ENCODE peak calls at places on chromosomes 4 and X, in seven cellular contexts. T, N, X, Y, W, R and C are unnamed samples.

GRCh38 chrX:20059467-20060128 is 57.1 kb downstream of the MAP7D2 start:
- DNase-seq in T (no peak), N (no peak), X (no peak), Y (no peak), W (no peak), R (no peak), C (no peak)

GRCh38 chr4:14309429-14309828 is 681.9 kb upstream of the BOD1L1 start:
- DNase-seq in T (no peak), N (no peak), X (no peak), Y (no peak), W (no peak), R (no peak), C (no peak)

GRCh38 chrX:107678957-107679740 is 50.8 kb downstream of the PRPS1 start:
- DNase-seq in T (peak), N (peak), X (no peak), Y (peak), W (peak), R (peak), C (peak)

GRCh38 chr4:27412617-27413016 is 552.0 kb downstream of the STIM2 start:
- DNase-seq in T (no peak), N (no peak), X (no peak), Y (no peak), W (no peak), R (no peak), C (no peak)

GRCh38 chrX:27915617-27916016 is 65.6 kb downstream of the DCAF8L1 start:
- DNase-seq in T (no peak), N (no peak), X (no peak), Y (no peak), W (peak), R (peak), C (no peak)

GRCh38 chr4:1491630-1492457 is 85.6 kb upstream of the NKX1-1 start:
- DNase-seq in T (no peak), N (no peak), X (no peak), Y (no peak), W (no peak), R (no peak), C (no peak)

GRCh38 chr4:82905205-82905604 is 4.7 kb downstream of the THAP9 start:
- DNase-seq in T (no peak), N (peak), X (no peak), Y (no peak), W (peak), R (peak), C (no peak)

GRCh38 chrX:144809025-144809424 is 438.3 kb upstream of the SPANXN1 start:
- DNase-seq in T (no peak), N (no peak), X (no peak), Y (no peak), W (no peak), R (no peak), C (no peak)

GRCh38 chrX:584572-584971 is 46.0 kb upstream of the SHOX start:
- DNase-seq in T (no peak), N (no peak), X (no peak), Y (no peak), W (no peak), R (no peak), C (no peak)

GRCh38 chrX:40056420-40056819 is 41.3 kb downstream of the BCOR start:
- DNase-seq in T (no peak), N (no peak), X (no peak), Y (no peak), W (no peak), R (no peak), C (peak)

GRCh38 chr4:186204103-186204559 is 12.8 kb downstream of the CYP4V2 start:
- DNase-seq in T (no peak), N (no peak), X (no peak), Y (no peak), W (peak), R (peak), C (no peak)

GRCh38 chr4:165628572-165628971 is 244.5 kb upstream of the TLL1 start:
- DNase-seq in T (no peak), N (no peak), X (no peak), Y (no peak), W (no peak), R (no peak), C (no peak)

GRCh38 chrX:68646421-68646820 is 1.0 kb upstream of the STARD8 start:
- DNase-seq in T (peak), N (no peak), X (no peak), Y (no peak), W (no peak), R (no peak), C (no peak)

GRCh38 chr4:15653864-15654391 is 1.2 kb downstream of the FBXL5 start:
- DNase-seq in T (no peak), N (peak), X (peak), Y (no peak), W (no peak), R (peak), C (peak)

GRCh38 chr4:15068298-15068697 is 66.0 kb downstream of the CPEB2 start:
- DNase-seq in T (no peak), N (no peak), X (no peak), Y (no peak), W (no peak), R (no peak), C (no peak)

GRCh38 chrX:48474127-48474526 is 1.9 kb upstream of the FTSJ1 start:
- DNase-seq in T (no peak), N (no peak), X (peak), Y (no peak), W (no peak), R (no peak), C (no peak)
- TF ChIP-seq CTCF in T (no peak), N (peak), X (peak), Y (no peak), W (peak), R (peak), C (no peak)

GRCh38 chr4:113355550-113356371 is 306.3 kb downstream of the ANK2 start:
- DNase-seq in T (peak), N (peak), X (no peak), Y (no peak), W (peak), R (peak), C (peak)
- TF ChIP-seq CTCF in T (peak), N (peak), X (no peak), Y (no peak), W (peak), R (no peak), C (no peak)

GRCh38 chrX:53481816-53482485 is 47.8 kb upstream of the HSD17B10 start:
- DNase-seq in T (no peak), N (peak), X (peak), Y (peak), W (peak), R (peak), C (peak)
- TF ChIP-seq CTCF in T (peak), N (peak), X (peak), Y (peak), W (peak), R (peak), C (peak)

GRCh38 chrX:23570674-23571343 is 96.5 kb upstream of the PRDX4 start:
- DNase-seq in T (no peak), N (no peak), X (no peak), Y (no peak), W (no peak), R (no peak), C (no peak)
- TF ChIP-seq CTCF in T (no peak), N (no peak), X (no peak), Y (no peak), W (no peak), R (no peak), C (no peak)

DNA sequence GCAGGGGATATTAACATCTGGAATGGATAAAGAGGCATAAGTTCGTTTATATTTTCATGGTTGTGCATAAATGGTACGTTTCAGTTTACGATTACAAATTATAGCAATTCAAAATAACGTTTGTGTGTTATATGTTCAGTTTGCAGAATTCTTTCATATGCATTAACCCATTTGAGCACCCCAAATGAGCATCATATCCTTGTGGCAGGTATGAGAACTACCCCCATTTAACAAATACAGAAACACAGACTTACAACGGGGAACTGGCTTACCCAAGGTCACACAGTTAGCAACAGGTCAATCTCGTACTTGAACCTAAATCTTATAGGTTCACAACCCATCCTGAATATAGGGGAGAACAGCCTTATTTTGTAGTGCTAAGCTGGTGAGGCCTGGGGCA is 33.1 kb downstream of the EDNRA start:
- DNase-seq in T (no peak), N (no peak), X (no peak), Y (no peak), W (no peak), R (no peak), C (no peak)
- TF ChIP-seq CTCF in T (no peak), N (peak), X (peak), Y (no peak), W (no peak), R (peak), C (no peak)

GRCh38 chrX:11336201-11336600 is 43.0 kb downstream of the AMELX start:
- DNase-seq in T (no peak), N (no peak), X (no peak), Y (no peak), W (no peak), R (no peak), C (no peak)

GRCh38 chrX:11334165-11334564 is 41.0 kb downstream of the AMELX start:
- DNase-seq in T (no peak), N (no peak), X (no peak), Y (no peak), W (no peak), R (peak), C (no peak)

GRCh38 chrX:11328134-11328533 is 34.9 kb downstream of the AMELX start:
- DNase-seq in T (no peak), N (no peak), X (no peak), Y (no peak), W (no peak), R (no peak), C (no peak)

GRCh38 chrX:11329016-11329415 is 35.8 kb downstream of the AMELX start:
- DNase-seq in T (no peak), N (no peak), X (no peak), Y (no peak), W (no peak), R (peak), C (no peak)

DNA sequence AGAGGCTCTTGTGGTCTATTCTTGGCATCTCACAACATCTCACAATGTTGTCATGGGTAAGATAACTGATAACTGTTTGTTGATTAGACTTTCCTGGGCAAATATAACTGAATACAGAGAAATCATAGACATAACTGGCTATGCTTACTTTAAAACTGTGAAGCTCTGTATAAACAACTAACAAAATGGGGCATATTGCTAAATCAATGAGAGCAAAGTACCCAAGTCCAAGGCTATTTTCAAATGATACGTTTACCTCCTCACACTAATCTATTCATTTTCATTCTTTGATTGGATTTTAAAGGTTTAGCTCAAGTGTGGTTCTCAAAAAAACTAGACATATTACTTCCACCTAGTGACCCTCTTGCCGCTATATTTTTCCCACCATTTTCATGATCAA is 38.6 kb downstream of the AMELX start:
- DNase-seq in T (no peak), N (no peak), X (no peak), Y (no peak), W (no peak), R (no peak), C (no peak)
- TF ChIP-seq CTCF in T (no peak), N (no peak), X (no peak), Y (no peak), W (no peak), R (no peak), C (no peak)

GRCh38 chr4:7964459-7964858 is 24.8 kb upstream of the AFAP1 start:
- DNase-seq in T (no peak), N (no peak), X (no peak), Y (no peak), W (no peak), R (no peak), C (no peak)
- TF ChIP-seq CTCF in T (no peak), N (no peak), X (no peak), Y (no peak), W (peak), R (no peak), C (no peak)

DNA sequence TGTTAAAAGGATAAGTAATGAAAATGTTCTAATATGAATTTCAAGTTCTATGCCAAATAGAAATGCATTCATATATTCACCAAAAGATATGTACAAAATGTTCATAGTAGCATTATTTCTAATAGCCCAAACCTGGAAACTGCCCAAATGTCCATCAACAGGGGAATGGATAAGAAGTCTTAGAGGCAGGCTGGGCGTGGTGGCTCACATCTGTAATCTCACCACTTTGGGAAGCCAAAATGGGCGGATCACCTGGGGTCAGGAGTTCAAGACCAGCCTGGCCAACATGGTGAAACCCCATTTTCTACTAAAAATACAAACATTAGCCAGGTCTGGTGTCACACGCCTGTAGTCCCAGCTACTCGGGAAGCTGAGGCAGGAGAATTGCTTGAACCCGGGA is 2.3 kb upstream of the HPRT1 start:
- DNase-seq in T (no peak), N (no peak), X (no peak), Y (no peak), W (no peak), R (no peak), C (no peak)
- TF ChIP-seq CTCF in T (no peak), N (no peak), X (no peak), Y (no peak), W (no peak), R (no peak), C (no peak)